ENCODE peak calls at places on chromosome 20, in seven cellular contexts. K, I, L, H, N, T and U are unnamed samples.

GRCh38 chr20:52652271-52652670 is 319.9 kb upstream of the TSHZ2 start:
- DNase-seq in K (no peak), I (no peak), L (no peak), H (no peak), N (no peak), T (no peak), U (no peak)

GRCh38 chr20:56788041-56788670 is 159.1 kb downstream of the TFAP2C start:
- DNase-seq in K (no peak), I (peak; percentile 93), L (no peak), H (peak; percentile 86), N (no peak), T (no peak), U (no peak)

GRCh38 chr20:399182-399707 is 8.9 kb upstream of the RBCK1 start:
- DNase-seq in K (no peak), I (no peak), L (no peak), H (no peak), N (no peak), T (no peak), U (no peak)

GRCh38 chr20:51221791-51222408 is 199.0 kb upstream of the KCNG1 start:
- DNase-seq in K (no peak), I (peak; percentile 22), L (no peak), H (no peak), N (no peak), T (no peak), U (no peak)

GRCh38 chr20:51318058-51318960 is 224.2 kb downstream of the NFATC2 start:
- DNase-seq in K (no peak), I (no peak), L (peak; percentile 53), H (peak; percentile 32), N (peak; percentile 25), T (peak; percentile 38), U (peak; percentile 56)

GRCh38 chr20:20286061-20286460 is 81.8 kb upstream of the INSM1 start:
- DNase-seq in K (no peak), I (no peak), L (no peak), H (no peak), N (no peak), T (no peak), U (no peak)

GRCh38 chr20:16477632-16478031 is 95.6 kb downstream of the KIF16B start:
- DNase-seq in K (no peak), I (no peak), L (no peak), H (no peak), N (no peak), T (no peak), U (no peak)

GRCh38 chr20:58634818-58635665 is 16.0 kb upstream of the STX16 start:
- DNase-seq in K (no peak), I (no peak), L (no peak), H (no peak), N (peak; percentile 9), T (no peak), U (no peak)

GRCh38 chr20:33655164-33655563 is 7.0 kb upstream of the C20orf144 start:
- DNase-seq in K (no peak), I (no peak), L (no peak), H (no peak), N (no peak), T (no peak), U (no peak)

GRCh38 chr20:38970302-38970701 is 8.2 kb downstream of the DHX35 start:
- DNase-seq in K (no peak), I (peak; percentile 55), L (no peak), H (no peak), N (no peak), T (no peak), U (no peak)

GRCh38 chr20:43682446-43682845 is 15.5 kb downstream of the MYBL2 start:
- DNase-seq in K (no peak), I (no peak), L (no peak), H (no peak), N (no peak), T (no peak), U (no peak)

GRCh38 chr20:62007127-62007647 is 58.5 kb downstream of the TAF4 start:
- DNase-seq in K (no peak), I (no peak), L (no peak), H (no peak), N (no peak), T (no peak), U (no peak)

GRCh38 chr20:47125553-47126373 is 230.7 kb downstream of the ZMYND8 start:
- DNase-seq in K (no peak), I (peak; percentile 83), L (no peak), H (no peak), N (no peak), T (no peak), U (no peak)

GRCh38 chr20:53839423-53840176 is 230.8 kb downstream of the BCAS1 start:
- DNase-seq in K (no peak), I (no peak), L (peak; percentile 64), H (no peak), N (peak; percentile 58), T (peak; percentile 49), U (no peak)

GRCh38 chr20:29497261-29497671 is 1760.2 kb upstream of the DEFB115 start:
- DNase-seq in K (peak; percentile 9), I (no peak), L (peak; percentile 41), H (no peak), N (no peak), T (no peak), U (no peak)

DNA sequence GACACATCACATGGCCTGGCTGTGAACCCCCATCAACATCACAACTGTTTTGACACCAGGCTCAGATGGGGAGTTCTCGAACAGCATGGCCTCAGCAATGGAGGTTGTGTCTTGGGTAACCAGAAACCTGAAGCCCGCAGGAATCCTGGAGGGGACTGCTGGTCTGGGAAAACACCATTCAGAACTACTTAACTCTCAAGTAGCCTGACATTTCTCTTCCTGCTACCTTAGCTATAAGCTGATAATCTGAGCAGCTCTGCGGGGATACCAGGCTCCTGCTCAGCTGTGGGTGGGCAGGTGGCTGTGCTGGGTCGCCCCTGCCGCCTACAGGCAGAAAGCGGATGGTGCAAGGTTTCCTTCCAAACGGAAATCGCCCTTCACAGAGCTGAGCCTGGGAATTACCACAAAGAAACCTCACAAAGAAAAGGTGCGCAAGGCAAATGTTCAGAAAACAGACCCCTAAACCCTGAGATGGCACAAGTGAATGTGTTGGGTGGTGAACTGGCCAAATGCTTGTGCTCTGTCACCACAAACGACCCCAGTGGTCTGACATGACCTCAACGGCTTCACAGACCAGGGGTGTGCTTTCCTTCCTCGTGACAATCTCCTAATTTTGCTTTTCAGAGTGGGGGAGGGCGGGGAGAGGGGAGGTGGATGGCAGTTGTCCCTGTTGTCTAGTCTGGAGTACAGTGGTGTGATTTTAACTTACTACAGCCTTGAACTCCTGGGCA is 29.5 kb downstream of the SNX5 start:
- DNase-seq in K (no peak), I (no peak), L (peak; percentile 74), H (peak; percentile 75), N (peak; percentile 25), T (peak; percentile 47), U (peak; percentile 19)
- H3K27ac ChIP-seq in K (no peak overlapping the region), I (no peak overlapping the region), L (peak overlapping the region; percentile 41), H (no peak overlapping the region), N (no peak overlapping the region), T (no peak overlapping the region), U (no peak overlapping the region)

DNA sequence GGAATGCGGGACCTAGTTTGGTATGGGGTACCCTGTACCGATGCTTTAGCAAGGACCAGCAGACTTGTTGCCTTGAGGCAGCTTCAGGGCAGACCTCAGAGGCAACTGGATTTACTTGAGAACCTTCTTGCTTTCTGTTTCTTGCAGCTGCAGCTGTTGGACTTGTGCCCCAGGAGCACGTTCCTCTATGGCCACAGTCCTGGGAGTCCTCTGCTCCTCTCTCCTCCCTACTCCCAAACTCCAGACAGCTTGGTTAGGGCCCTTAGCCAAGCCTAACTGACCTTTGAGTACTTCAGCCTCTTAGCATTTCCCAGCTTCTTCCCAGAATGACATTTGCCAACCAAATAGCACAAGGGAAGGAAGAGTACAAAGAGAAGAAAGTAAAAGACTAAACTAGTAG is 34.7 kb downstream of the GHRH start:
- DNase-seq in K (no peak), I (no peak), L (peak; percentile 76), H (no peak), N (no peak), T (no peak), U (no peak)
- H3K27ac ChIP-seq in K (peak overlapping the region; percentile 68), I (no peak overlapping the region), L (peak overlapping the region; percentile 64), H (no peak overlapping the region), N (no peak overlapping the region), T (no peak overlapping the region), U (no peak overlapping the region)

GRCh38 chr20:5656136-5656535 is 94.1 kb upstream of the SHLD1 start:
- DNase-seq in K (no peak), I (no peak), L (no peak), H (no peak), N (no peak), T (no peak), U (no peak)
- H3K27ac ChIP-seq in K (no peak overlapping the region), I (peak overlapping the region; percentile 100), L (no peak overlapping the region), H (peak overlapping the region; percentile 96), N (no peak overlapping the region), T (no peak overlapping the region), U (no peak overlapping the region)

GRCh38 chr20:23028377-23028776 is 6.7 kb upstream of the SSTR4 start:
- DNase-seq in K (no peak), I (no peak), L (no peak), H (no peak), N (no peak), T (no peak), U (no peak)

GRCh38 chr20:23032056-23032455 is 3.1 kb upstream of the SSTR4 start:
- DNase-seq in K (no peak), I (no peak), L (no peak), H (no peak), N (no peak), T (no peak), U (no peak)

GRCh38 chr20:23027721-23028120 is 7.4 kb upstream of the SSTR4 start:
- DNase-seq in K (no peak), I (no peak), L (no peak), H (no peak), N (no peak), T (no peak), U (no peak)

GRCh38 chr20:23031346-23031745 is 3.8 kb upstream of the SSTR4 start:
- DNase-seq in K (no peak), I (no peak), L (no peak), H (no peak), N (no peak), T (no peak), U (no peak)

GRCh38 chr20:23029324-23029723 is 5.8 kb upstream of the SSTR4 start:
- DNase-seq in K (no peak), I (no peak), L (no peak), H (no peak), N (no peak), T (no peak), U (no peak)
- H3K27ac ChIP-seq in K (no peak overlapping the region), I (no peak overlapping the region), L (no peak overlapping the region), H (no peak overlapping the region), N (no peak overlapping the region), T (no peak overlapping the region), U (no peak overlapping the region)